ENCODE peak calls at places on chromosome X, in ten cellular contexts. E, S, A, I, U, F, L, H, V and M are unnamed samples.

GRCh38 chrX:51336584-51336983 is 4.0 kb downstream of the NUDT10 start:
- DNase-seq in H (no peak), V (no peak), I (no peak), L (no peak), U (peak; percentile 56), E (no peak), S (no peak), F (no peak), A (no peak), M (peak; percentile 15)

GRCh38 chrX:106707771-106708454 is 18.6 kb upstream of the RNF128 start:
- DNase-seq in E (no peak), S (no peak), U (no peak), L (no peak), H (no peak), A (no peak), V (no peak), I (no peak), F (no peak), M (no peak)

GRCh38 chrX:33307954-33308353 is 96.6 kb upstream of the DMD start:
- DNase-seq in A (no peak), E (no peak), H (no peak), U (no peak), V (no peak), L (no peak), I (no peak), S (no peak), F (no peak), M (no peak)

GRCh38 chrX:31555506-31555905 is 483.7 kb upstream of the FTHL17 start:
- DNase-seq in F (no peak), V (no peak), L (no peak), H (no peak), U (no peak), S (no peak), I (no peak), E (no peak), A (no peak), M (no peak)

GRCh38 chrX:138756234-138756633 is 44.7 kb upstream of the FGF13 start:
- DNase-seq in I (peak; percentile 54), F (peak; percentile 23), S (peak; percentile 19), L (no peak), H (no peak), V (peak; percentile 6), E (no peak), A (peak; percentile 18), U (peak; percentile 56), M (no peak)

GRCh38 chrX:45743081-45743533 is 542.4 kb upstream of the DIPK2B start:
- DNase-seq in U (no peak), A (no peak), I (no peak), E (no peak), H (no peak), V (no peak), F (no peak), L (peak; percentile 46), S (no peak), M (no peak)

GRCh38 chrX:30935985-30936384 is 46.9 kb upstream of the TAB3 start:
- DNase-seq in S (no peak), I (no peak), A (peak; percentile 31), F (no peak), H (peak; percentile 38), L (no peak), V (peak; percentile 3), E (no peak), U (peak; percentile 19), M (peak; percentile 34)

GRCh38 chrX:46653482-46653881 is 79.9 kb downstream of the CHST7 start:
- DNase-seq in A (no peak), E (no peak), F (no peak), L (no peak), S (no peak), H (no peak), I (no peak), V (no peak), U (no peak), M (peak; percentile 37)

GRCh38 chrX:43349363-43349762 is 306.7 kb upstream of the MAOA start:
- DNase-seq in E (no peak), U (peak; percentile 22), I (no peak), F (no peak), H (peak; percentile 51), S (no peak), L (no peak), V (no peak), A (peak; percentile 56), M (peak; percentile 21)

GRCh38 chrX:41377624-41378023 is 43.7 kb downstream of the DDX3X start:
- DNase-seq in F (no peak), L (no peak), I (no peak), H (no peak), E (no peak), A (no peak), U (no peak), V (no peak), S (no peak), M (no peak)

GRCh38 chrX:46180258-46180687 is 364.9 kb downstream of the ZNF674 start:
- DNase-seq in H (no peak), L (no peak), E (no peak), I (no peak), A (no peak), V (no peak), S (no peak), U (no peak), F (no peak), M (peak; percentile 6)

GRCh38 chrX:13398073-13398823 is 78.4 kb upstream of the ATXN3L start:
- DNase-seq in H (peak; percentile 65), U (no peak), E (no peak), S (no peak), I (peak; percentile 81), F (peak; percentile 54), V (peak; percentile 16), A (no peak), L (peak; percentile 84), M (no peak)

DNA sequence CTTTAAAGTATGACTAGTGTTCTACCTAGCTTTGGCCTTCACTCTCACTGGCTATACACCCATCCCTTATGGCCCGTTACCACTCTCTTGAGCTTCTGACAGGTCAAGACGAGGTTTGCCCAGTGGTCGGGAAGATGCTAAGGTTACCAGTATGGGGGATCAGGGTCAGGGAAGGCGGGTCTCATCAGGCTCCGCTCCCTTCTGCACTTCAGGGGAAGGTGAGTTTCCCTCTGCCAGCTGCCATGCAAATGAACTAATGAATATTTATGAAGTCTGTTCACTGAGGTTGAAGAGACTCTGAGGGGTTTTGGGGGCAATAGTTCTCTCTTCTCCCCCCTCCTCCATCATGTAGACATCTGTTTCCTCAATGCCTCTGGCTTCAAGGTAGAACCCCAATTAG is 6.6 kb downstream of the EFNB1 start:
- DNase-seq in U (no peak), F (no peak), V (no peak), S (no peak), A (peak; percentile 10), E (no peak), H (peak; percentile 4), L (no peak), I (no peak), M (no peak)
- H3K36me3 ChIP-seq in U (no peaks in the 10 kb centered on the region), F (peaks cover 13% of the 10 kb centered on the region), V (no peaks in the 10 kb centered on the region), S (peaks cover 10% of the 10 kb centered on the region), A (no peaks in the 10 kb centered on the region), E (no peaks in the 10 kb centered on the region), H (peaks cover 12% of the 10 kb centered on the region), L (peaks cover 47% of the 10 kb centered on the region), I (peaks cover 11% of the 10 kb centered on the region), M (peaks cover 4% of the 10 kb centered on the region)

DNA sequence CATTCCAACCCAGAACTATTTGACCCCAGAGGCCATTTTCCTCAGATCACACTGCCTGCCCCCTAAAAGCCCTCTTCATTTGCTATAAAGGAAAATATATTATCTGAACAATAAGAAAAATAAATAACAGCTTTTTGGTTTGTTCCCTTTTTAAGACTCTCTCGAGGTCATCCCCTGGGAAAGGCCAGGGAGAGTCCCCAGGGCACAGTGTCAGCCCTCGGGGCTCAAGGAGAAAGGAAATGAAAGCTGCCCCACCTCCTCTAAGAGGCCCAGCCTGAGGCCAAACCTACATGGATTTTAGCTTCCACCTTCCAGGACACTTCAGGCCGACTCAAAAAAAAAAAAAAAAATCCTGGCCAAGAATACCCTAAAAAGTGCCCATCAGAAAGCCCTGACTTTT is 97.6 kb downstream of the SH3KBP1 start:
- DNase-seq in S (no peak), I (no peak), L (no peak), V (no peak), A (no peak), U (no peak), E (no peak), F (no peak), H (no peak), M (no peak)
- H3K4me1 ChIP-seq in S (no peaks in the 10 kb centered on the region), I (no peaks in the 10 kb centered on the region), L (no peaks in the 10 kb centered on the region), V (peaks cover 38% of the 10 kb centered on the region), A (no peaks in the 10 kb centered on the region), U (no peaks in the 10 kb centered on the region), E (no peaks in the 10 kb centered on the region), F (no peaks in the 10 kb centered on the region), H (no peaks in the 10 kb centered on the region), M (no peaks in the 10 kb centered on the region)

GRCh38 chrX:81121513-81122363 is 80.0 kb downstream of the HMGN5 start:
- DNase-seq in V (peak; percentile 89), S (peak; percentile 89), L (peak; percentile 73), F (peak; percentile 86), U (peak; percentile 95), H (peak; percentile 91), E (peak; percentile 79), A (peak; percentile 93), I (peak; percentile 94), M (peak; percentile 85)

GRCh38 chrX:81120936-81121351 is 80.8 kb downstream of the HMGN5 start:
- DNase-seq in A (peak; percentile 47), L (no peak), U (peak; percentile 52), V (peak; percentile 10), S (peak; percentile 16), H (peak; percentile 34), F (peak; percentile 34), I (no peak), E (peak; percentile 11), M (peak; percentile 38)

GRCh38 chrX:81114757-81115156 is 87.0 kb downstream of the HMGN5 start:
- DNase-seq in V (no peak), H (no peak), F (no peak), A (no peak), E (no peak), U (no peak), L (no peak), S (no peak), I (no peak), M (no peak)

GRCh38 chrX:81120270-81120935 is 81.3 kb downstream of the HMGN5 start:
- DNase-seq in E (no peak), L (no peak), U (no peak), I (no peak), S (no peak), A (peak; percentile 20), H (no peak), V (no peak), F (no peak), M (no peak)
- TF ChIP-seq CTCF in E (no peak), L (no peak), U (no peak), I (no peak), S (no peak), A (no peak), H (no peak), V (no peak), F (no peak), M (no peak)

GRCh38 chrX:1600406-1601050 is 9.1 kb downstream of the AKAP17A start:
- DNase-seq in V (no peak), S (no peak), F (no peak), A (no peak), E (peak; percentile 1), U (no peak), I (peak; percentile 66), H (no peak), L (peak; percentile 74), M (no peak)
- H3K36me3 ChIP-seq in V (peaks cover 37% of the 10 kb centered on the region), S (peaks cover 86% of the 10 kb centered on the region), F (peaks cover 91% of the 10 kb centered on the region), A (peaks cover 18% of the 10 kb centered on the region), E (peaks cover 19% of the 10 kb centered on the region), U (no peaks in the 10 kb centered on the region), I (peaks cover 45% of the 10 kb centered on the region), H (peaks cover 93% of the 10 kb centered on the region), L (peaks cover 81% of the 10 kb centered on the region), M (peaks cover 11% of the 10 kb centered on the region)

GRCh38 chrX:40085714-40086113 is 12.0 kb downstream of the BCOR start:
- DNase-seq in I (no peak), S (no peak), V (no peak), L (no peak), E (no peak), A (no peak), F (no peak), H (no peak), U (no peak), M (no peak)
- H3K4me1 ChIP-seq in I (peaks cover 40% of the 10 kb centered on the region), S (peaks cover 74% of the 10 kb centered on the region), V (peaks cover 51% of the 10 kb centered on the region), L (peaks cover 15% of the 10 kb centered on the region), E (peaks cover 41% of the 10 kb centered on the region), A (peaks cover 8% of the 10 kb centered on the region), F (peaks cover 26% of the 10 kb centered on the region), H (peaks cover 98% of the 10 kb centered on the region), U (peaks cover 17% of the 10 kb centered on the region), M (peaks cover 32% of the 10 kb centered on the region)